ENCODE peak calls at places on chromosomes 1 and 21, in six cellular contexts. B, S, P, V, R and A are unnamed samples. For H3K9me3, the result is how much of the 10 kb centered on the place peaks cover.

GRCh38 chr1:201013991-201014815 is 9.3 kb downstream of the KIF21B start:
- DNase-seq in S (no peak), P (no peak), R (no peak), V (no peak), B (no peak), A (no peak)

GRCh38 chr21:39096754-39097153 is 86.5 kb downstream of the PSMG1 start:
- DNase-seq in P (no peak), B (no peak), V (no peak), R (no peak), S (no peak), A (no peak)

GRCh38 chr1:161185282-161185682 is 8.0 kb upstream of the B4GALT3 start:
- DNase-seq in S (peak), P (peak), R (peak), B (no peak), V (peak), A (peak)

GRCh38 chr1:14710331-14710730 is 111.8 kb downstream of the KAZN start:
- DNase-seq in B (no peak), V (no peak), R (no peak), S (no peak), P (no peak), A (no peak)

GRCh38 chr1:150564051-150564991 is 15.1 kb downstream of the MCL1 start:
- DNase-seq in B (no peak), S (peak), V (peak), P (no peak), R (no peak), A (no peak)

GRCh38 chr1:202501281-202501680 is 152.8 kb downstream of the PPP1R12B start:
- DNase-seq in R (no peak), B (peak), S (peak), V (no peak), P (no peak), A (no peak)

GRCh38 chr1:17053071-17053684 is 654 bp downstream of the SDHB start:
- DNase-seq in R (no peak), P (no peak), B (no peak), S (no peak), V (peak), A (no peak)

GRCh38 chr1:14921057-14921456 is 232.5 kb upstream of the TMEM51 start:
- DNase-seq in R (no peak), B (no peak), V (peak), S (peak), P (no peak), A (no peak)

GRCh38 chr1:169144941-169145626 is 38.6 kb downstream of the ATP1B1 start:
- DNase-seq in S (no peak), V (no peak), R (no peak), B (no peak), P (no peak), A (no peak)

GRCh38 chr1:217627431-217627830 is 3.5 kb downstream of the GPATCH2 start:
- DNase-seq in S (peak), R (no peak), P (no peak), B (no peak), V (peak), A (no peak)

GRCh38 chr1:212710566-212710965 is 10.9 kb upstream of the BATF3 start:
- DNase-seq in P (no peak), B (no peak), R (no peak), S (no peak), V (no peak), A (no peak)

GRCh38 chr1:101253976-101254660 is 17.3 kb downstream of the S1PR1 start:
- DNase-seq in P (no peak), V (no peak), R (no peak), S (no peak), B (no peak), A (no peak)

GRCh38 chr1:145690587-145691558 is 16.3 kb downstream of the PDZK1 start:
- DNase-seq in V (peak), S (peak), P (no peak), B (no peak), R (no peak), A (no peak)

GRCh38 chr1:102431253-102431652 is 434.5 kb upstream of the OLFM3 start:
- DNase-seq in S (no peak), R (no peak), B (no peak), V (no peak), P (no peak), A (no peak)

GRCh38 chr1:171801395-171801990 is 20.0 kb downstream of the METTL13 start:
- DNase-seq in B (peak), V (peak), R (no peak), P (no peak), S (peak), A (no peak)

GRCh38 chr1:20368866-20369545 is 78.3 kb downstream of the VWA5B1 start:
- DNase-seq in V (no peak), P (no peak), S (no peak), R (no peak), B (no peak), A (no peak)

GRCh38 chr1:186953876-186954275 is 125.1 kb downstream of the PLA2G4A start:
- DNase-seq in P (no peak), S (no peak), R (no peak), B (no peak), V (no peak), A (no peak)

DNA sequence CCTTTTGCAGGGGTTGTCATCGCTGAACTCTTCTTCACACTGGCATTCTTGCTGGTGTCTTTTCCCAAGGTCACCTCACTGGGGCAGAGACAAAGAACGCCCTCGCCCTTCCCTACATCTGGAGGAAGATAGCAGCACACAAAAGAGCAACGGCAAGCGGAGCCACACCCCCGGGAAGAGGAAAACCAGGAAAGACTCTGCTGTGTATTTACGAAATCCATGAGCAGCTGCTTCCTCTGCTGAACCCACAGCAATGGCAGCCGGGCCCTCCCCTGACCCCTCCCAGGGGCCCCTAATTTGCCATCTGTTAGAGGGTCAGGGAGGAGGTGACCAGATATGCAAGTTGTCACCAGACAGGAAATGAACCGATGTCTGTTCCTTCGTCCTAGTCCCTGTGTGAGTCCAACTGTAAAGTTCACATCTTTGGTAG is 73.0 kb downstream of the PLPP3 start:
- DNase-seq in P (peak), R (no peak), S (no peak), B (no peak), V (no peak), A (no peak)
- H3K9me3 ChIP-seq in P (under half), R (under half), S (under half), B (under half), V (under half), A (under half)

GRCh38 chr1:44409019-44409602 is 4.1 kb downstream of the RNF220 start:
- DNase-seq in R (no peak), S (peak), P (no peak), B (no peak), V (no peak), A (no peak)

GRCh38 chr1:44411861-44412260 is 6.8 kb downstream of the RNF220 start:
- DNase-seq in R (no peak), P (no peak), B (no peak), S (no peak), V (no peak), A (no peak)

GRCh38 chr1:44413740-44414139 is 8.7 kb downstream of the RNF220 start:
- DNase-seq in S (no peak), B (no peak), R (no peak), V (no peak), P (no peak), A (no peak)

GRCh38 chr1:44409741-44410140 is 4.7 kb downstream of the RNF220 start:
- DNase-seq in R (no peak), P (no peak), V (no peak), S (no peak), B (no peak), A (no peak)

GRCh38 chr1:44412591-44412990 is 7.5 kb downstream of the RNF220 start:
- DNase-seq in P (no peak), S (no peak), V (no peak), R (no peak), B (no peak), A (no peak)
- H3K9me3 ChIP-seq in P (under half), S (under half), V (under half), R (under half), B (under half), A (under half)

DNA sequence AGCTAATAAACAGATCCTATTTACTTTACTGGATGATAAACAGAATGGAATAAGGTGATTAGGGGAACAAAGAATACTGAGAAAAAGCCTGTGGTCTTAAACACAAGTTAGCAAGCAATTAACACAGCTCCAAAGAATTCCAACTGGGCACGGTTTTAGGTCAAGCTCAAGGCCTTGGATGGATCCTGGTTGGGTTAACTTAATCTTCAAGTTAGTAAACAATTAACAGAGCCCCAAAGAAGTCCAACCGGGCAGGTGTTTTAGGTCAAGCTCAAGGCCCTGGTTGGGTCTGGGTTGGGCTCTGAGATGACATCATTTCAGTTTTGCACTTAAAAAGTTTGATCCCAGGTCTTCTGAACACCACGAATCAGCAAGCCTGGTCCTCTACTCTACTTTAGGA is 1086.3 kb upstream of the TMPRSS15 start:
- DNase-seq in B (no peak), S (no peak), V (peak), R (no peak), P (no peak), A (no peak)
- H3K9me3 ChIP-seq in B (under half), S (under half), V (under half), R (under half), P (under half), A (under half)

GRCh38 chr1:111731956-111732355 is 7.2 kb downstream of the INKA2 start:
- DNase-seq in S (no peak), B (no peak), V (no peak), P (peak), R (no peak), A (no peak)
- H3K9me3 ChIP-seq in S (under half), B (under half), V (under half), P (under half), R (under half), A (under half)

GRCh38 chr21:46099476-46099875 is 1.6 kb downstream of the COL6A2 start:
- DNase-seq in R (peak), V (peak), P (peak), B (no peak), S (peak), A (peak)

GRCh38 chr21:46108827-46109226 is 10.9 kb downstream of the COL6A2 start:
- DNase-seq in P (peak), B (no peak), S (no peak), R (no peak), V (no peak), A (no peak)

GRCh38 chr21:46100426-46100825 is 2.5 kb downstream of the COL6A2 start:
- DNase-seq in R (peak), B (no peak), V (peak), S (peak), P (peak), A (no peak)

GRCh38 chr21:46100020-46100419 is 2.1 kb downstream of the COL6A2 start:
- DNase-seq in P (peak), S (no peak), R (peak), B (no peak), V (no peak), A (no peak)

DNA sequence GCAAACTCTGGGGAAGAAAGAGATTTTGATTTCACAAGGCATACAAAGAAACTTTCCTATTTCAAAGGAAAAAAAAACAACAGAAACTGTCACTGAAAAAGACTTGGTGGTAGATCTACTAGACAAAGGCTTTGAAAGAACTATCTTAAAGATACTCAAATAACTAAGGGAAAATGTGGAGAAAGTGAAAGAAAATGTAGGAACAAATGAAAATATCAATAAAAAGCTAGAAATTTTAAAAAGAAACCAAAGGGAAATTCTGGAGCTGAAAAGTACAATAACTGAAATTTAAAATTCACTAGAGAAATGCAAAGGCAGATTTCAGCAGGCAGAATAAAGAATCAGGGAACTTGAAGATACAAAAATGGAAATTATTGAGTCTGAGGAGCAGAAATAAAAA is 6.2 kb downstream of the COL6A2 start:
- DNase-seq in B (no peak), P (no peak), R (no peak), V (no peak), S (no peak), A (no peak)
- H3K9me3 ChIP-seq in B (under half), P (under half), R (under half), V (under half), S (under half), A (under half)

DNA sequence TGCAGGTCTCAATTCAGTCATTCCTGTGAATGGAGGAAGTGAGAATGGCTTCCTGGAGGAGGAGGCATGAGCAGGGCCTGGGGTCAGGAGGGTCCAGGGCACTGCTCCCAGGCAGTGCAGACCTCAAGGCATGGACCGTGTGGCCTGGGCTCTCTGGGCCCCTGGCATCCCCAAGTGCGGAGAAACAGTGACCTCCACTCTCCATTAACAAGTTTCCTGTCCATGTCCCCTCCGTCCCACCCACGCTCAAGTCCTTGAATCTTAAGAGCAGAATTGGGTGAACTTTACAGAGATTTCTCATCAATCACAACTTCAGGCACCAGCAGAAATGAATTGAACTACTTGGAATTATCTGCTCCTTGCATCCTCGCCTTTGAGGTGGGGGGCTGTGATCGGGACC is 211.1 kb downstream of the NPHP4 start:
- DNase-seq in V (no peak), S (no peak), B (no peak), R (no peak), P (no peak), A (no peak)
- H3K9me3 ChIP-seq in V (under half), S (under half), B (under half), R (under half), P (under half), A (under half)

GRCh38 chr1:152442291-152442690 is 28.2 kb upstream of the CRNN start:
- DNase-seq in B (no peak), V (no peak), S (no peak), R (no peak), P (no peak), A (no peak)
- H3K9me3 ChIP-seq in B (half or more), V (under half), S (under half), R (under half), P (under half), A (under half)